ENCODE peak calls at places on chromosomes 12 and 14, in nine cellular contexts. B, F, E, K, N, V, S, R and I are unnamed samples.

GRCh38 chr14:101917413-101918124 is 46.8 kb upstream of the DYNC1H1 start:
- DNase-seq in B (no peak), F (no peak), E (no peak), K (no peak), N (no peak), V (no peak), S (no peak), R (no peak), I (no peak)

GRCh38 chr12:95022477-95022876 is 19.0 kb upstream of the NDUFA12 start:
- DNase-seq in B (no peak), F (no peak), E (no peak), K (no peak), N (no peak), V (no peak), S (no peak), R (no peak), I (no peak)

GRCh38 chr12:85280984-85281946 is 1.2 kb downstream of the ALX1 start:
- DNase-seq in B (no peak), F (no peak), E (no peak), K (no peak), N (no peak), V (no peak), S (no peak), R (no peak), I (no peak)

GRCh38 chr14:80536456-80536855 is 325.2 kb upstream of the DIO2 start:
- DNase-seq in B (no peak), F (no peak), E (no peak), K (no peak), N (no peak), V (no peak), S (no peak), R (no peak), I (no peak)

GRCh38 chr14:56334458-56334857 is 216.2 kb downstream of the PELI2 start:
- DNase-seq in B (no peak), F (no peak), E (no peak), K (no peak), N (no peak), V (no peak), S (no peak), R (no peak), I (no peak)

GRCh38 chr14:38197001-38197760 is 10.5 kb upstream of the SSTR1 start:
- DNase-seq in B (peak; percentile 22), F (no peak), E (no peak), K (no peak), N (no peak), V (no peak), S (no peak), R (no peak), I (no peak)

GRCh38 chr14:21352587-21352986 is 31.2 kb downstream of the SUPT16H start:
- DNase-seq in B (no peak), F (no peak), E (peak; percentile 15), K (no peak), N (no peak), V (no peak), S (no peak), R (peak; percentile 50), I (no peak)

GRCh38 chr14:98204139-98204538 is 1067.9 kb downstream of the BCL11B start:
- DNase-seq in B (no peak), F (no peak), E (no peak), K (no peak), N (no peak), V (no peak), S (no peak), R (no peak), I (no peak)

GRCh38 chr12:57474430-57474829 is 5.2 kb downstream of the ARHGAP9 start:
- DNase-seq in B (no peak), F (no peak), E (no peak), K (no peak), N (no peak), V (no peak), S (no peak), R (no peak), I (no peak)

GRCh38 chr12:9760699-9761406 is at the start of gene CD69:
- DNase-seq in B (peak; percentile 88), F (no peak), E (peak; percentile 42), K (no peak), N (peak; percentile 90), V (peak; percentile 72), S (peak; percentile 64), R (peak; percentile 42), I (peak; percentile 49)

GRCh38 chr12:53096089-53096741 is 1.3 kb upstream of the IGFBP6 start:
- DNase-seq in B (no peak), F (peak; percentile 75), E (peak; percentile 85), K (no peak), N (no peak), V (no peak), S (no peak), R (no peak), I (peak; percentile 62)

GRCh38 chr14:95236221-95236620 is 78.9 kb upstream of the DICER1 start:
- DNase-seq in B (no peak), F (no peak), E (no peak), K (no peak), N (no peak), V (no peak), S (no peak), R (no peak), I (no peak)

GRCh38 chr12:87988534-87988933 is 40.7 kb downstream of the C12orf50 start:
- DNase-seq in B (no peak), F (no peak), E (no peak), K (no peak), N (no peak), V (no peak), S (no peak), R (no peak), I (no peak)

GRCh38 chr14:90632868-90633267 is 183.4 kb downstream of the TTC7B start:
- DNase-seq in B (no peak), F (no peak), E (no peak), K (no peak), N (no peak), V (no peak), S (no peak), R (no peak), I (no peak)

GRCh38 chr12:47892819-47893218 is 12.0 kb downstream of the VDR start:
- DNase-seq in B (no peak), F (no peak), E (no peak), K (no peak), N (no peak), V (no peak), S (no peak), R (no peak), I (peak; percentile 15)

GRCh38 chr12:39619316-39619659 is 315 bp downstream of the ABCD2 start:
- DNase-seq in B (no peak), F (no peak), E (no peak), K (no peak), N (peak; percentile 47), V (peak; percentile 9), S (no peak), R (no peak), I (no peak)